ENCODE peak calls at places on chromosomes 7 and 10, in four cellular contexts. N is T-helper 17 cell; E is NCI-H748 treated with DMSO at 0.1 percent for 48 hours; R is activated CD4-positive, CD25-positive, alpha-beta regulatory T cell treated with anti-CD3 and anti-CD28 coated beads, Interleukin-2, amount 50 U/mL, for 72 hours. I is an unnamed sample.

GRCh38 chr10:58531084-58531695 is 18.5 kb downstream of the BICC1 start:
- DNase-seq in N (no peak), E (peak; percentile 9), R (peak; percentile 36), I (peak; percentile 32)

GRCh38 chr7:46664458-46664857 is 743.4 kb upstream of the IGFBP3 start:
- DNase-seq in N (no peak), E (no peak), R (no peak), I (no peak)

GRCh38 chr7:41507686-41508268 is 195.1 kb downstream of the INHBA start:
- DNase-seq in N (no peak), E (no peak), R (no peak), I (no peak)

GRCh38 chr10:111756541-111757061 is 427.0 kb downstream of the GPAM start:
- DNase-seq in N (no peak), E (no peak), R (no peak), I (peak; percentile 8)

GRCh38 chr10:5720182-5720581 is 35.5 kb downstream of the TASOR2 start:
- DNase-seq in N (no peak), E (no peak), R (no peak), I (no peak)

GRCh38 chr10:89327803-89328441 is at the start of gene IFIT3:
- DNase-seq in N (no peak), E (no peak), R (no peak), I (no peak)

GRCh38 chr10:12750526-12751201 is 250.8 kb downstream of the CCDC3 start:
- DNase-seq in N (no peak), E (no peak), R (no peak), I (no peak)

GRCh38 chr7:18861514-18861913 is 255.9 kb downstream of the TWIST1 start:
- DNase-seq in N (no peak), E (no peak), R (no peak), I (no peak)

GRCh38 chr10:59708816-59709471 is 706 bp downstream of the SLC16A9 start:
- DNase-seq in N (no peak), E (no peak), R (no peak), I (peak; percentile 10)

GRCh38 chr10:113479346-113480080 is 73.3 kb upstream of the HABP2 start:
- DNase-seq in N (no peak), E (no peak), R (no peak), I (no peak)

GRCh38 chr7:142880886-142881505 is 4.5 kb downstream of the TRPV6 start:
- DNase-seq in N (no peak), E (no peak), R (peak; percentile 45), I (peak; percentile 31)

GRCh38 chr7:144738708-144739314 is 97.0 kb downstream of the TPK1 start:
- DNase-seq in N (no peak), E (peak; percentile 4), R (no peak), I (peak; percentile 25)

GRCh38 chr7:128217972-128218652 is 23.0 kb upstream of the LEP start:
- DNase-seq in N (no peak), E (no peak), R (no peak), I (no peak)

GRCh38 chr10:124733566-124734245 is 10.5 kb downstream of the FAM53B start:
- DNase-seq in N (no peak), E (no peak), R (peak; percentile 29), I (no peak)

GRCh38 chr10:117175901-117176534 is 21.3 kb upstream of the KCNK18 start:
- DNase-seq in N (peak; percentile 34), E (peak; percentile 18), R (peak; percentile 76), I (peak; percentile 58)

GRCh38 chr7:5590596-5591546 is 167.2 kb upstream of the TNRC18 start:
- DNase-seq in N (no peak), E (no peak), R (no peak), I (no peak)

GRCh38 chr10:132836832-132837540 is 51.0 kb upstream of the NKX6-2 start:
- DNase-seq in N (no peak), E (no peak), R (peak; percentile 54), I (peak; percentile 25)

GRCh38 chr7:112112822-112113255 is 93.4 kb downstream of the DOCK4 start:
- DNase-seq in N (no peak), E (no peak), R (no peak), I (no peak)

GRCh38 chr7:55155351-55156117 is 136.7 kb downstream of the EGFR start:
- DNase-seq in N (no peak), E (peak; percentile 24), R (no peak), I (peak; percentile 44)

GRCh38 chr10:17056781-17057191 is 72.8 kb downstream of the CUBN start:
- DNase-seq in N (no peak), E (no peak), R (no peak), I (no peak)

GRCh38 chr10:4557469-4557868 is 268.5 kb upstream of the AKR1E2 start:
- DNase-seq in N (no peak), E (no peak), R (no peak), I (no peak)

GRCh38 chr10:42776681-42777080 is 5.9 kb upstream of the BMS1 start:
- DNase-seq in N (no peak), E (no peak), R (no peak), I (no peak)

I was measured in NCI-H345.